ENCODE peak calls at places on chromosomes 7 and 10, in ten cellular contexts. J is stomach, R is heart left ventricle, E is caudate nucleus, B is lung, V is neural progenitor cell, F is A549, D is iPS DF 6.9, N is H9, G is right atrium auricular region. T is an unnamed sample.

GRCh38 chr7:150962285-150962742 is 15.8 kb downstream of the KCNH2 start:
- DNase-seq in J (no peak), R (no peak), E (no peak), B (no peak), V (no peak), F (no peak), D (no peak), N (no peak), G (no peak), T (no peak)

GRCh38 chr7:100544949-100545635 is 6.1 kb downstream of the AGFG2 start:
- DNase-seq in J (peak; percentile 35), R (no peak), E (no peak), B (no peak), V (no peak), F (no peak), D (no peak), N (no peak), G (no peak), T (no peak)

GRCh38 chr7:143341842-143342241 is 20.7 kb downstream of the FAM131B start:
- DNase-seq in J (no peak), R (no peak), E (no peak), B (no peak), V (no peak), F (no peak), D (no peak), N (no peak), G (no peak), T (no peak)

GRCh38 chr10:132508497-132509443 is 28.8 kb upstream of the INPP5A start:
- DNase-seq in J (peak; percentile 78), R (peak; percentile 80), E (no peak), B (no peak), V (no peak), F (peak; percentile 22), D (no peak), N (peak; percentile 24), G (no peak), T (peak; percentile 8)

GRCh38 chr7:105641236-105641810 is 60.0 kb upstream of the EFCAB10 start:
- DNase-seq in J (no peak), R (no peak), E (no peak), B (no peak), V (no peak), F (no peak), D (no peak), N (no peak), G (no peak), T (no peak)

GRCh38 chr10:71846816-71847215 is 4.2 kb downstream of the PSAP start:
- DNase-seq in J (no peak), R (no peak), E (no peak), B (no peak), V (no peak), F (no peak), D (no peak), N (no peak), G (no peak), T (no peak)

GRCh38 chr7:2687881-2688318 is at the start of gene AMZ1:
- DNase-seq in J (no peak), R (no peak), E (no peak), B (no peak), V (peak; percentile 49), F (no peak), D (no peak), N (no peak), G (no peak), T (no peak)

GRCh38 chr10:57964371-57964770 is 303.3 kb downstream of the IPMK start:
- DNase-seq in J (no peak), R (peak; percentile 70), E (peak; percentile 39), B (no peak), V (no peak), F (peak; percentile 33), D (no peak), N (no peak), G (no peak), T (peak; percentile 27)

GRCh38 chr7:125423444-125424155 is 494.0 kb upstream of the POT1 start:
- DNase-seq in J (no peak), R (no peak), E (no peak), B (no peak), V (no peak), F (no peak), D (no peak), N (no peak), G (no peak), T (no peak)

GRCh38 chr7:145539910-145540309 is 576.7 kb upstream of the CNTNAP2 start:
- DNase-seq in J (no peak), R (no peak), E (no peak), B (no peak), V (no peak), F (no peak), D (no peak), N (no peak), G (no peak), T (no peak)

DNA sequence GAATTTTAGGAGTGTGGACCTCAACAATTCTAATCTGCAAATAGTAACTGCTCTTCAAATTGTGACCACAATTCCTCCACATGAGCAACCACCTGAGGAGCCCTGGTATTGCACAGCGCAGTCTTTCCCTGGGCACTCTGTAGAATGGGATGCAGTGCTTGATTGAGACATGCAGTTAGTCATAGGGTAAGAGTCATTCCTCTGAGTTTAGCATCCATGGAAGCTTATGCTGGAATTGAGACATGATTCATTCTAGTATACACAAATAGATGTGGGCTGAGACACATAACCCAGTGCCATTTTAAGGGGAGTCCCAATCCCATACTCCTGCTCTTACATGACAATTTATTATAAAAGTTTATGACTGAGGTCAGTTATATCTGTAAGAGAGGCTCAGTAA is 582.3 kb upstream of the CNTNAP2 start:
- DNase-seq in J (no peak), R (no peak), E (no peak), B (no peak), V (no peak), F (no peak), D (no peak), N (no peak), G (no peak), T (no peak)
- H3K27ac ChIP-seq in J (no peak overlapping the region), R (no peak overlapping the region), E (no peak overlapping the region), B (no peak overlapping the region), V (no peak overlapping the region), F (no peak overlapping the region), D (no peak overlapping the region), N (no peak overlapping the region), G (no peak overlapping the region), T (no peak overlapping the region)

GRCh38 chr10:50552771-50553535 is 70.8 kb downstream of the SGMS1 start:
- DNase-seq in J (peak; percentile 29), R (no peak), E (no peak), B (no peak), V (peak; percentile 25), F (peak; percentile 30), D (no peak), N (no peak), G (no peak), T (no peak)

GRCh38 chr10:50552308-50552707 is 71.4 kb downstream of the SGMS1 start:
- DNase-seq in J (no peak), R (no peak), E (no peak), B (no peak), V (no peak), F (no peak), D (no peak), N (no peak), G (no peak), T (no peak)

GRCh38 chr10:50556238-50557120 is 67.3 kb downstream of the SGMS1 start:
- DNase-seq in J (no peak), R (no peak), E (no peak), B (no peak), V (no peak), F (no peak), D (no peak), N (no peak), G (no peak), T (no peak)

GRCh38 chr10:50554995-50555568 is 68.7 kb downstream of the SGMS1 start:
- DNase-seq in J (no peak), R (no peak), E (no peak), B (no peak), V (peak; percentile 40), F (no peak), D (no peak), N (peak; percentile 54), G (no peak), T (no peak)

GRCh38 chr10:50554381-50554994 is 69.3 kb downstream of the SGMS1 start:
- DNase-seq in J (no peak), R (no peak), E (no peak), B (no peak), V (peak; percentile 28), F (no peak), D (no peak), N (no peak), G (no peak), T (no peak)
- H3K27ac ChIP-seq in J (peak overlapping the region; percentile 45), R (peak overlapping the region; percentile 64), E (no peak overlapping the region), B (peak overlapping the region; percentile 55), V (no peak overlapping the region), F (no peak overlapping the region), D (no peak overlapping the region), N (no peak overlapping the region), G (peak overlapping the region; percentile 25), T (peak overlapping the region; percentile 7)

GRCh38 chr10:35711615-35712411 is 69.7 kb upstream of the FZD8 start:
- DNase-seq in J (no peak), R (no peak), E (no peak), B (no peak), V (no peak), F (no peak), D (no peak), N (peak; percentile 45), G (no peak), T (no peak)

GRCh38 chr10:35716776-35717175 is 74.7 kb upstream of the FZD8 start:
- DNase-seq in J (no peak), R (no peak), E (no peak), B (no peak), V (no peak), F (peak; percentile 6), D (no peak), N (no peak), G (no peak), T (no peak)

GRCh38 chr10:35707642-35708425 is 65.7 kb upstream of the FZD8 start:
- DNase-seq in J (no peak), R (no peak), E (no peak), B (no peak), V (no peak), F (no peak), D (no peak), N (no peak), G (no peak), T (no peak)

GRCh38 chr10:35706959-35707358 is 64.9 kb upstream of the FZD8 start:
- DNase-seq in J (no peak), R (no peak), E (no peak), B (no peak), V (no peak), F (no peak), D (no peak), N (no peak), G (no peak), T (no peak)

DNA sequence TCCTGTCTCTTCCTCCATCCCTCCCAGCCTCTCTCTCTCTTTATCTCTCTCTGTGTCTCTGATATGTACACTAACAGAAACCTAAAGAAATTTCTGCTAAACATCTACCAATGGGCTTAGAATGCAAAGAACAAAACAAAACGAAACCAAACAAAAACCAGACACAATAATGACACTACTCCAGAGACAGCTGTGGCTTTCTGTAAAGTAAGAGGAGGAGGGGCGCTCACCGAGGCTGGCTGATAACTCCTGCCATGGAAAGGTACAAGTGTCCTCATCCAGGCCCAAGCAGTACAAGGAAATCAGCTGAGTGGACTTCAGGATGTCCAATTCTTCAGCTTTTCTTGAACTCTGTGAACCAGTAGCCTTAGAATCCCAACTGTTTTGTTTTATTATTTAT is 70.4 kb upstream of the FZD8 start:
- DNase-seq in J (no peak), R (no peak), E (no peak), B (no peak), V (no peak), F (no peak), D (no peak), N (no peak), G (no peak), T (no peak)
- H3K27ac ChIP-seq in J (no peak overlapping the region), R (no peak overlapping the region), E (no peak overlapping the region), B (no peak overlapping the region), V (no peak overlapping the region), F (no peak overlapping the region), D (no peak overlapping the region), N (no peak overlapping the region), G (no peak overlapping the region), T (no peak overlapping the region)

GRCh38 chr10:114183563-114183962 is 4.4 kb downstream of the TDRD1 start:
- DNase-seq in J (no peak), R (no peak), E (no peak), B (no peak), V (no peak), F (no peak), D (no peak), N (no peak), G (no peak), T (no peak)
- H3K27ac ChIP-seq in J (no peak overlapping the region), R (no peak overlapping the region), E (no peak overlapping the region), B (no peak overlapping the region), V (no peak overlapping the region), F (no peak overlapping the region), D (no peak overlapping the region), N (no peak overlapping the region), G (no peak overlapping the region), T (no peak overlapping the region)

T was measured in substantia nigra.